ENCODE peak calls at places on chromosomes 4 and X, in six cellular contexts. X is MM.1S, C is GM23338, F is OCI-LY7, A is hepatocyte, T is PC-3. H is an unnamed sample.

GRCh38 chr4:101556845-101557244 is 209.5 kb upstream of the PPP3CA start:
- DNase-seq in T (no peak), X (no peak), A (no peak), C (no peak), F (no peak), H (no peak)

GRCh38 chrX:71622347-71623104 is 4.2 kb upstream of the CXCR3 start:
- DNase-seq in T (peak; percentile 74), F (peak; percentile 76), A (peak; percentile 77), C (peak; percentile 39), X (peak; percentile 95), H (peak; percentile 78)

GRCh38 chrX:103776586-103776985 is at the start of gene PLP1:
- DNase-seq in A (no peak), C (peak; percentile 8), X (no peak), F (no peak), T (no peak), H (no peak)

GRCh38 chrX:13094780-13095425 is 50.5 kb upstream of the FAM9C start:
- DNase-seq in X (no peak), F (no peak), T (no peak), A (no peak), C (no peak), H (no peak)

GRCh38 chr4:88725986-88726385 is 28.4 kb upstream of the NAP1L5 start:
- DNase-seq in C (no peak), T (no peak), A (no peak), F (no peak), X (no peak), H (peak; percentile 12)

GRCh38 chr4:148786699-148787098 is 344.5 kb upstream of the NR3C2 start:
- DNase-seq in C (no peak), A (no peak), X (no peak), T (peak; percentile 42), F (no peak), H (no peak)

GRCh38 chrX:7263961-7264360 is 116.0 kb upstream of the PUDP start:
- DNase-seq in A (no peak), X (no peak), F (no peak), C (no peak), T (peak; percentile 84), H (peak; percentile 23)

GRCh38 chr4:151434183-151434860 is 25.3 kb downstream of the FHIP1A start:
- DNase-seq in X (no peak), A (no peak), T (peak; percentile 71), F (no peak), C (no peak), H (peak; percentile 65)

GRCh38 chrX:107826286-107827136 is 845 bp downstream of the MID2 start:
- DNase-seq in F (no peak), T (peak; percentile 47), C (peak; percentile 59), X (peak; percentile 37), A (peak; percentile 54), H (peak; percentile 67)

GRCh38 chrX:2629316-2630168 is 61.6 kb upstream of the CD99 start:
- DNase-seq in T (no peak), X (peak; percentile 82), C (no peak), F (peak; percentile 94), A (no peak), H (no peak)
- H2AFZ ChIP-seq in T (no peak overlapping the region), X (peak overlapping the region; percentile 36), C (no peak overlapping the region), F (peak overlapping the region; percentile 75), A (no peak overlapping the region), H (no peak overlapping the region)

GRCh38 chrX:45710081-45710801 is 509.6 kb upstream of the DIPK2B start:
- DNase-seq in A (no peak), X (no peak), C (no peak), T (peak; percentile 96), F (no peak), H (peak; percentile 90)

GRCh38 chrX:45709381-45709780 is 508.7 kb upstream of the DIPK2B start:
- DNase-seq in A (no peak), C (no peak), F (no peak), T (peak; percentile 29), X (no peak), H (peak; percentile 47)

GRCh38 chrX:45712067-45712466 is 511.4 kb upstream of the DIPK2B start:
- DNase-seq in F (no peak), X (no peak), T (peak; percentile 90), C (no peak), A (no peak), H (peak; percentile 84)

GRCh38 chrX:45714864-45715263 is 514.2 kb upstream of the DIPK2B start:
- DNase-seq in F (no peak), C (no peak), A (peak; percentile 25), X (no peak), T (peak; percentile 97), H (peak; percentile 79)

DNA sequence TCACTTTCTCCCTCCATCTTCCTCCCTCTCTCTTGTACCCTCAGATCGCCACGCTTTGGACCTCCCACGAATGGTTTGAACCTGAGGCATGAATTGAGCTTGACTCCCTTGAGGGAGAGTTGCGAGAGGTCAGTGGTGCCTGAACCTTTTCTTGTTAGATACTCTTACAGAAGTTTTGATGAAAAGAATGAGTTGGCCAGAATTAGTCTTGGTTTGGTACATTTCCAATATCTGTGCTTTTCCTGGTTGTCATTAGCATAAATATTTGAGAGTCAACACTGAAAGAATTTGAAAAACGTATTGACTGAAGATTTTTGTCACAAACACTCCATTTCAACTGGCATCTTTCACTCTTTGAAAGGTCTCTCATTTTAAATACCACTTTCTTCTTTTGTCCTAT is 510.6 kb upstream of the DIPK2B start:
- DNase-seq in X (no peak), T (peak; percentile 91), C (no peak), F (no peak), A (no peak), H (peak; percentile 41)
- H3K4me1 ChIP-seq in X (peaks cover 9% of the 10 kb centered on the region), T (peaks cover 72% of the 10 kb centered on the region), C (no peaks in the 10 kb centered on the region), F (no peaks in the 10 kb centered on the region), A (no peaks in the 10 kb centered on the region), H (peaks cover 60% of the 10 kb centered on the region)

DNA sequence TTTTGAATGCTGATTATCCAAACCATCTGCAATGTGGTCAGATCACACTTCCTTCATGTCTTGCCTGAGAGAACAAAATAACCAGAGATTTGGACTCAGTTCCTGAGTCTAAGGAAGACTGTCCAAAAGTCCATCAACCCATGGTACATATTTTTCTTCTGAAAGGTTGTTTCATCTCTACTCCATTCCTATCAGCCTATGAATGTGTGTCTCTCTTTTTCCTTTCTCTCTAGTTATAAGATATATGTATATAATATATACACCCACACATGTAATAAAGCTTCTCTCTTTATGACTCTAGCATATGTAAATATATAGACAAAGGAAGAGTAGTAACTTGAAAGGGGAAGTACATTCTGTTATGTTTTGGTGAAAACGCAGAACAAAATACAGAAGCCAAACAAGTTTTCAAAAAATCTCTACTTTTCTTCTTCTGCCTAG is 227.0 kb downstream of the ARHGAP24 start:
- DNase-seq in X (no peak), T (no peak), C (no peak), A (no peak), F (peak; percentile 89), H (no peak)
- TF ChIP-seq EZH2phosphoT487 in X (no peak), T (no peak), C (no peak), A (no peak), F (no peak), H (no peak)

DNA sequence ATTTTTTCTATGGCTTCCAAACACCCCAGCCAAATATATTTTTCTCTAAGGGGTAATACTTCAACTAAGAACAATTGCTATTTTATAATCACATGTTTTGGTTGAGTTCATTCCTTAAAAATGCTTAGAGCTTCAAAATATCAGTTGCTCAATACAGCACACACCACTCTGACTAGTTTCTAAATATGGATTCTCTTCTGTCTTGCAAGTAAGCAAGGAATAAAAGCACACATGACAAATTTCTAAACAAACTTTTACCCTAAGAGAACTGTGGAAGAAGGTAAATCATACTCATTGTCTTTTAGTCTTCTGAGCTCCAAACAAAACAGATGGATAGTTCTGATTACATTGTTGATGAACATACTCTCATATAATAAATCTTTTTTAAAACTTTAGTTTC is 27.2 kb downstream of the ANTXR2 start:
- DNase-seq in A (no peak), X (no peak), T (no peak), F (no peak), C (no peak), H (peak; percentile 69)
- H2AFZ ChIP-seq in A (no peak overlapping the region), X (no peak overlapping the region), T (no peak overlapping the region), F (no peak overlapping the region), C (no peak overlapping the region), H (no peak overlapping the region)

GRCh38 chr4:153346563-153346962 is 2.1 kb downstream of the MND1 start:
- DNase-seq in X (no peak), T (no peak), C (peak; percentile 60), F (peak; percentile 60), A (no peak), H (no peak)
- H3K4me1 ChIP-seq in X (peaks cover 11% of the 10 kb centered on the region), T (peaks cover 32% of the 10 kb centered on the region), C (peaks cover 24% of the 10 kb centered on the region), F (peaks cover 78% of the 10 kb centered on the region), A (no peaks in the 10 kb centered on the region), H (peaks cover 11% of the 10 kb centered on the region)

GRCh38 chrX:99938464-99938863 is 471.6 kb downstream of the PCDH19 start:
- DNase-seq in C (no peak), X (no peak), F (no peak), T (no peak), A (no peak), H (no peak)
- TF ChIP-seq EZH2phosphoT487 in C (no peak), X (no peak), F (no peak), T (no peak), A (no peak), H (no peak)

DNA sequence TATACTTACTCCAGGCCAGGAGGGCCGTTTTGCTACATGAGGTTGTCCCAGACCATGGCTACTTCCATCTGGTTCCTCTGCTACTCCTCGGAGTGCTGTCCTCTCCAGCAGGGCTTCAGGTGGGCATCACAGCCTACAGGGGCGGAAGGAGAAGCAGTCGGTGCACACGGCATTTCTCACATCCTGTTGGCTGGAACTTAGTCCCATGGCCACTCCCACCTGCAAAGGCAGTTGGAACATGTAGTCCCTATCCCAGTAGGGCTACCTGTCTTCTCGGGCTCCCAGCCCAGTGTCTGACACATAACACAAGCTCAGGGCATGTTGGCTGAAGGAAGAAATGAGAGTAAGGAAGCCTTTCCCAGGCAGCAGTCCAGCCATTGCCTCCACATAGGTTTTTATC is 7.7 kb upstream of the STK32B start:
- DNase-seq in F (no peak), C (peak; percentile 62), A (no peak), T (peak; percentile 48), X (no peak), H (no peak)
- H2AFZ ChIP-seq in F (no peak overlapping the region), C (peak overlapping the region; percentile 90), A (no peak overlapping the region), T (peak overlapping the region; percentile 45), X (no peak overlapping the region), H (no peak overlapping the region)

GRCh38 chr4:183173580-183174526 is 74.8 kb downstream of the WWC2 start:
- DNase-seq in X (no peak), T (no peak), A (no peak), C (peak; percentile 68), F (no peak), H (peak; percentile 64)
- H3K4me1 ChIP-seq in X (no peaks in the 10 kb centered on the region), T (peaks cover 53% of the 10 kb centered on the region), A (peaks cover 34% of the 10 kb centered on the region), C (peaks cover 93% of the 10 kb centered on the region), F (no peaks in the 10 kb centered on the region), H (peaks cover 61% of the 10 kb centered on the region)

GRCh38 chr4:157004279-157005161 is 32.9 kb upstream of the PDGFC start:
- DNase-seq in X (no peak), T (no peak), C (no peak), A (no peak), F (no peak), H (no peak)

GRCh38 chr4:156998500-156999174 is 27.0 kb upstream of the PDGFC start:
- DNase-seq in A (no peak), C (no peak), F (no peak), X (no peak), T (peak; percentile 57), H (no peak)

DNA sequence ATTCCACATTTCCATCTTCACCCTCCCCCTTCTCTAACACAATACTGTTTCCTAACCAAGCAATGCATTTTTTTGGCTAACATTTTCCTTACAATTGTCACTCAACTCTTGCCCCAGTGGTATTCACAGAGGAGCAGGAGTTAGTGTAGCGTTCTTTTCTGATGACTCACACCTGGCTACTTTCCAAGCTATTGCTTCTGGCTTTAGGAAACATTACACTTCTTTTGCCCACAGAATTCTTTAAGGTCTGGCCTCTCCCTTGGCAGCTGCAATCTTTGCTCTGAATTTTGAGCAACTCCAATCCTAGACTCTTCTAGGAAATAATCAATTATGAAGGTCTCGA is 27.5 kb upstream of the PDGFC start:
- DNase-seq in F (no peak), C (peak; percentile 24), X (no peak), A (peak; percentile 89), T (peak; percentile 98), H (peak; percentile 88)
- TF ChIP-seq EZH2phosphoT487 in F (no peak), C (no peak), X (no peak), A (no peak), T (no peak), H (no peak)

H was measured in GM23248.